ENCODE peak calls at places on chromosome 5, in nine cellular contexts. Q is astrocyte; B is CD8-positive, alpha-beta T cell; M is suprapubic skin; O is IMR-90; T is ovary; W is GM12864; F is RWPE2; A is progenitor cell of endocrine pancreas. Y is an unnamed sample.

GRCh38 chr5:81014348-81014747 is 54.2 kb downstream of the RASGRF2 start:
- DNase-seq in Q (peak), B (no peak), M (no peak), O (no peak), T (no peak), W (no peak), F (no peak), A (no peak), Y (no peak)

GRCh38 chr5:154713615-154714125 is 41.5 kb upstream of the LARP1 start:
- DNase-seq in Q (no peak), B (no peak), M (no peak), O (peak), T (no peak), W (no peak), F (no peak), A (no peak), Y (no peak)

GRCh38 chr5:124538196-124538595 is 208.2 kb downstream of the ZNF608 start:
- DNase-seq in Q (no peak), B (no peak), M (no peak), O (no peak), T (no peak), W (no peak), F (no peak), A (no peak), Y (no peak)

GRCh38 chr5:125408582-125409069 is 662.2 kb upstream of the ZNF608 start:
- DNase-seq in Q (peak), B (no peak), M (no peak), O (peak), T (no peak), W (no peak), F (peak), A (no peak), Y (peak)

GRCh38 chr5:126848253-126848652 is 71.3 kb downstream of the LMNB1 start:
- DNase-seq in Q (no peak), B (no peak), M (no peak), O (no peak), T (no peak), W (no peak), F (no peak), A (no peak), Y (no peak)

GRCh38 chr5:136517755-136518154 is 152.4 kb upstream of the TRPC7 start:
- DNase-seq in Q (no peak), B (no peak), M (no peak), O (no peak), T (no peak), W (no peak), F (no peak), A (no peak), Y (no peak)

GRCh38 chr5:33736510-33736909 is 155.3 kb downstream of the ADAMTS12 start:
- DNase-seq in Q (peak), B (no peak), M (no peak), O (peak), T (no peak), W (no peak), F (no peak), A (no peak), Y (no peak)

GRCh38 chr5:58248221-58248620 is 211.7 kb downstream of the PLK2 start:
- DNase-seq in Q (no peak), B (no peak), M (no peak), O (no peak), T (no peak), W (no peak), F (no peak), A (no peak), Y (no peak)

GRCh38 chr5:159107308-159107707 is 7.6 kb upstream of the EBF1 start:
- DNase-seq in Q (no peak), B (no peak), M (no peak), O (no peak), T (no peak), W (no peak), F (no peak), A (no peak), Y (no peak)

GRCh38 chr5:31809037-31809910 is 170.3 kb downstream of the PDZD2 start:
- DNase-seq in Q (peak), B (no peak), M (no peak), O (peak), T (peak), W (no peak), F (peak), A (peak), Y (peak)

GRCh38 chr5:104355350-104355749 is 792.8 kb upstream of the NUDT12 start:
- DNase-seq in Q (no peak), B (no peak), M (no peak), O (no peak), T (no peak), W (no peak), F (no peak), A (no peak), Y (no peak)

GRCh38 chr5:159456722-159457462 is 126.6 kb upstream of the IL12B start:
- DNase-seq in Q (peak), B (peak), M (no peak), O (peak), T (no peak), W (peak), F (no peak), A (no peak), Y (peak)

GRCh38 chr5:67244345-67244793 is 47.8 kb upstream of the CD180 start:
- DNase-seq in Q (no peak), B (no peak), M (no peak), O (no peak), T (no peak), W (no peak), F (no peak), A (no peak), Y (no peak)

GRCh38 chr5:177607115-177607451 is 7.2 kb downstream of the B4GALT7 start:
- DNase-seq in Q (no peak), B (no peak), M (no peak), O (no peak), T (no peak), W (no peak), F (no peak), A (no peak), Y (no peak)

GRCh38 chr5:35247645-35248034 is 17.4 kb upstream of the PRLR start:
- DNase-seq in Q (peak), B (no peak), M (no peak), O (no peak), T (no peak), W (no peak), F (no peak), A (no peak), Y (no peak)

GRCh38 chr5:6510132-6510531 is 61.5 kb downstream of the UBE2QL1 start:
- DNase-seq in Q (peak), B (no peak), M (no peak), O (no peak), T (no peak), W (no peak), F (no peak), A (no peak), Y (no peak)

GRCh38 chr5:36581070-36581469 is 25.3 kb upstream of the SLC1A3 start:
- DNase-seq in Q (no peak), B (no peak), M (no peak), O (no peak), T (no peak), W (no peak), F (no peak), A (no peak), Y (no peak)

GRCh38 chr5:103057208-103058130 is 62.5 kb downstream of the GIN1 start:
- DNase-seq in Q (peak), B (no peak), M (no peak), O (peak), T (no peak), W (no peak), F (no peak), A (no peak), Y (no peak)

GRCh38 chr5:145953202-145953601 is 16.8 kb downstream of the SH3RF2 start:
- DNase-seq in Q (no peak), B (no peak), M (no peak), O (no peak), T (no peak), W (no peak), F (no peak), A (no peak), Y (no peak)

GRCh38 chr5:97876272-97876671 is 693.2 kb upstream of the RIOK2 start:
- DNase-seq in Q (peak), B (no peak), M (no peak), O (no peak), T (no peak), W (no peak), F (no peak), A (no peak), Y (no peak)

GRCh38 chr5:76615759-76616158 is 7.4 kb downstream of the F2RL2 start:
- DNase-seq in Q (no peak), B (no peak), M (no peak), O (peak), T (no peak), W (no peak), F (no peak), A (no peak), Y (no peak)

GRCh38 chr5:87048156-87048555 is 219.5 kb upstream of the RASA1 start:
- DNase-seq in Q (no peak), B (no peak), M (no peak), O (no peak), T (no peak), W (no peak), F (no peak), A (no peak), Y (no peak)

GRCh38 chr5:156359452-156359851 is 32.5 kb downstream of the SGCD start:
- DNase-seq in Q (peak), B (no peak), M (no peak), O (peak), T (no peak), W (no peak), F (no peak), A (no peak), Y (no peak)

GRCh38 chr5:15103130-15103529 is 231.6 kb upstream of the ANKH start:
- DNase-seq in Q (no peak), B (no peak), M (no peak), O (no peak), T (no peak), W (no peak), F (no peak), A (no peak), Y (no peak)

GRCh38 chr5:179257190-179257741 is 88.0 kb downstream of the ADAMTS2 start:
- DNase-seq in Q (no peak), B (no peak), M (peak), O (no peak), T (peak), W (no peak), F (peak), A (no peak), Y (no peak)

GRCh38 chr5:116765441-116765840 is 190.8 kb upstream of the SEMA6A start:
- DNase-seq in Q (peak), B (no peak), M (no peak), O (no peak), T (no peak), W (no peak), F (no peak), A (no peak), Y (no peak)

DNA sequence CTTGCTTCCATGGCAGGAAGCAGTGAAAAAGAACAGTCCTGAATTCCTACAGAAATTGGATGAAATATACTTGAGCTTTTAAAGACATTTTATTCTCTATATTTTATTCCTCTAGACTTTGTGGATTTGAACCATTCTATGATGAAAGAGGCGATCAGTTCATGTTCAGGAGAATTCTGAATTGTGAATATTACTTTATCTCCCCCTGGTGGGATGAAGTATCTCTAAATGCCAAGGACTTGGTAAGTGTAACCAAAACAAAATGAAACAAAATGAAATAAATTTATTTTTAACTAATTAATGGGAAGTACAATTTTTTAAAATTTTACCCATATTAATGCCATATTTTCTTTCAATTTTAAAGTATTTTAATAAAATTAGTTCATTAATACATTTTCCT is 34.1 kb downstream of the STARD4 start:
- DNase-seq in Q (no peak), B (no peak), M (no peak), O (no peak), T (no peak), W (no peak), F (no peak), A (no peak), Y (no peak)
- TF ChIP-seq CTCF in Q (no peak), B (no peak), M (no peak), O (peak), T (no peak), W (no peak), F (peak), A (no peak), Y (no peak)

GRCh38 chr5:167030500-167031120 is 1260.8 kb upstream of the WWC1 start:
- DNase-seq in Q (no peak), B (no peak), M (no peak), O (no peak), T (no peak), W (no peak), F (no peak), A (no peak), Y (no peak)
- TF ChIP-seq CTCF in Q (no peak), B (no peak), M (no peak), O (no peak), T (no peak), W (no peak), F (peak), A (peak), Y (peak)

GRCh38 chr5:10762776-10763500 is 1.9 kb upstream of the DAP start:
- DNase-seq in Q (no peak), B (no peak), M (no peak), O (peak), T (no peak), W (no peak), F (no peak), A (no peak), Y (no peak)
- TF ChIP-seq CTCF in Q (no peak), B (no peak), M (no peak), O (no peak), T (no peak), W (no peak), F (no peak), A (no peak), Y (no peak)

GRCh38 chr5:94893404-94894145 is 275.1 kb downstream of the SLF1 start:
- DNase-seq in Q (peak), B (no peak), M (no peak), O (peak), T (no peak), W (no peak), F (no peak), A (no peak), Y (no peak)
- TF ChIP-seq CTCF in Q (peak), B (no peak), M (no peak), O (peak), T (no peak), W (no peak), F (peak), A (peak), Y (peak)

GRCh38 chr5:122492675-122493074 is 180.6 kb downstream of the SNCAIP start:
- DNase-seq in Q (no peak), B (no peak), M (no peak), O (no peak), T (no peak), W (no peak), F (no peak), A (no peak), Y (peak)
- TF ChIP-seq CTCF in Q (peak), B (no peak), M (no peak), O (peak), T (no peak), W (peak), F (peak), A (peak), Y (peak)

DNA sequence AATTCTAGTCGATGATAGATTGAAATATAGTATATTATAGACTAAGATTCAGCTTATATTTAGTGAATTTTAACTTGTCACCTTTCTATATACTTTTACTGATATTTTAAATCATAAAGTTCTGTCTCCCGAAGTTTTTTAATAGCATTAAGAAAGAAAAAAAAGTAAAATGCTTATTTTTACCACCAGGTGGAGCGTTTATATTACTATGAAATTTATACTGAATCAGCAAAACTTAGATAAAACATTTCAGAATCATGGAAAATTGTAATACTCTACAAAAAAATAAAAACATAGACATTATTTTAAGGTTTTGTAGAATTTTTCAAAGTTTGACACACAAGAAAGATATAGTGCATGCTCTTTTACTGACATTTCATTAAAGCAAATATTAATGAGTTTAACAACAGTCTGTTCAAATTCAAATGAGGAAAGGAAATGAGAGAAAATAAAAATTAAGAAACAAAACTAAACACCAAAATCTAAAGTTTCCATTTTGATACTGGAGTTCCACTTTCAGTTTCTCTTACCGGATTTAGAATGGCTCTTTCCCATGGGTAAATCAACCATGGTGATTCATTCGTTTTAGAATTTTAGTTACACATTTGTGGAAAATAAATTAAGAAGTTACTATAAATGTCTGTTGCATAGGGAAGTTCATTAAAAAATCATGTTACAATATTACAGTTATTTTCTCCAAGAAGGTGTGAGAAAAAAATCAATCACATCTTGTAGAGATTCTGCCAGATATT is 1035.3 kb downstream of the CDH12 start:
- DNase-seq in Q (no peak), B (no peak), M (no peak), O (peak), T (no peak), W (no peak), F (no peak), A (no peak), Y (no peak)
- TF ChIP-seq CTCF in Q (peak), B (no peak), M (no peak), O (peak), T (no peak), W (no peak), F (peak), A (peak), Y (no peak)

GRCh38 chr5:38157024-38157423 is 101.3 kb upstream of the EGFLAM start:
- DNase-seq in Q (no peak), B (no peak), M (no peak), O (no peak), T (no peak), W (no peak), F (no peak), A (no peak), Y (no peak)
- TF ChIP-seq CTCF in Q (no peak), B (no peak), M (no peak), O (no peak), T (no peak), W (no peak), F (no peak), A (no peak), Y (no peak)

Y was measured in GM13977.